ENCODE peak calls at places on chromosomes 2 and 18, in seven cellular contexts. H is cardiac fibroblast; W is H9; J is activated CD8-positive, alpha-beta T cell treated with anti-CD3 and anti-CD28 coated beads for 36 hours; K is kidney; X is cardiac muscle cell; D is endothelial cell of umbilical vein. Z is an unnamed sample.

GRCh38 chr2:220347661-220348060 is 720.2 kb downstream of the SLC4A3 start:
- DNase-seq in J (no peak), W (no peak), D (no peak), H (no peak), K (no peak), X (no peak), Z (no peak)

GRCh38 chr2:47056374-47056773 is 98.7 kb downstream of the STPG4 start:
- DNase-seq in W (no peak), H (peak), J (no peak), X (peak), K (peak), D (no peak), Z (no peak)

GRCh38 chr2:24613154-24613814 is 122.2 kb downstream of the NCOA1 start:
- DNase-seq in H (peak), D (peak), K (no peak), X (peak), W (peak), J (peak), Z (no peak)

GRCh38 chr2:27051902-27052645 is 606 bp downstream of the AGBL5 start:
- DNase-seq in H (no peak), D (peak), J (peak), X (no peak), W (peak), K (peak), Z (no peak)

GRCh38 chr2:133863106-133863800 is 295.0 kb upstream of the NCKAP5 start:
- DNase-seq in J (no peak), W (no peak), X (no peak), K (no peak), D (no peak), H (no peak), Z (no peak)

GRCh38 chr2:184956856-184957255 is 358.5 kb downstream of the ZNF804A start:
- DNase-seq in K (no peak), H (no peak), W (no peak), X (no peak), J (no peak), D (no peak), Z (no peak)

GRCh38 chr18:56835331-56835730 is 184.2 kb downstream of the WDR7 start:
- DNase-seq in K (no peak), X (no peak), J (no peak), H (peak), D (no peak), W (no peak), Z (no peak)

GRCh38 chr2:136381722-136382633 is 264.0 kb upstream of the CXCR4 start:
- DNase-seq in H (no peak), D (no peak), J (peak), X (no peak), W (no peak), K (peak), Z (no peak)

GRCh38 chr2:75098856-75099255 is 100.5 kb downstream of the TACR1 start:
- DNase-seq in K (no peak), D (peak), H (peak), X (peak), W (peak), J (no peak), Z (no peak)
- TF ChIP-seq CTCF in K (no peak), D (peak), H (peak), X (peak), W (peak), J (peak), Z (peak)

DNA sequence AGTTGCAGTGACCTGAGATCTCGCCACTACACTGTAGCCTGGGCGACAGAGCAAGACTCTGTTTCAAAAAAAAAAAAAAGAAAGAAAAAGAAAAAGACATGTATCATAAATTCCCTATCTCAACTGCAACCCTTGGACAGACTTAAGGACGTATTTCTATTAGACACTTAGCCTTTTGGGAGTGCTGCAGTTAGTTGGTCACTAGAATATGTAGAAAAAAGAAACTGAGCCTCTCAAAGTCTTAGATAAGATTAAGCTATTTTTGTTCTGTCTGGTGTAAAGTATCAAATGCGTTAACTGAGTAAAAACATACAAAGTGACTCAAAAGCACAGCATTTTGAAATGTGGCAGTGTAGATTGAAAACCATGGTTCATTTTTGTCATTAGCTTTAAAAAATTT is 7.3 kb downstream of the NBEAL1 start:
- DNase-seq in X (peak), D (no peak), J (no peak), K (no peak), W (no peak), H (no peak), Z (no peak)
- TF ChIP-seq CTCF in X (no peak), D (no peak), J (no peak), K (no peak), W (no peak), H (no peak), Z (no peak)

GRCh38 chr2:128037624-128038023 is 9.8 kb upstream of the SAP130 start:
- DNase-seq in J (no peak), W (peak), H (no peak), K (no peak), D (no peak), X (no peak), Z (no peak)
- TF ChIP-seq CTCF in J (no peak), W (peak), H (no peak), K (no peak), D (no peak), X (no peak), Z (no peak)

DNA sequence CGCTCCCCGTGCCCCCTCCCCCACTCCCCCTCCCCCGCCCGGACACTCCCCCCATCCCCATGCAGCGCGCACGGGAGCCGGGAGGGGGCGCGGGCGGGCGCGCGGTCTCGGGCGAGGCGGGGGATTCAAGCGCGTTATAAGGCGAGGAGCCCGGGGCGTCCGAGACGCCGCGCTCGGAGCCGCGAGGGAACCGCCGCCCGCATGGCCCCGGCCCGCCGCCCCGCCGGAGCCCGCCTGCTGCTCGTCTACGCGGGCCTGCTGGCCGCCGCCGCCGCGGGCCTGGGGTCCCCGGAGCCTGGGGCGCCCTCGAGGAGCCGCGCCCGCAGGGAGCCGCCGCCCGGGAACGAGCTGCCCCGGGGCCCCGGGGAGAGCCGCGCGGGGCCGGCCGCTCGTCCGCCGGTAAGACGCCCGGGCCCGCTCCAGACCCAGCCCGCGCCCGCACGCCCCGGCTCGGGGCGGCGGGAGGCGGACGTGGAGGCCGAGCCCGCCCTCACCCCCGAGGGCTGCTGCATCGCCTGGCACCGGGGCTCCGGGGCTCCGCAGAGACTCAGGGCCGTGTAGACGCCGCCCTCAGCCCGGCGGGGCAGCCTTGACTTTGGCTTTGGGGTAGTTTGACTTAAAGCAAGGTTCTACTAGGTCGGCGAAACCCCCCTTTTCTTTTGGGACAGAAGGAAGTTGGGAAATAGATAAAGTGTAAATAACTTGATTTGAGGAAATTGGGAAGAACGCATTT is at the start of gene ERFE:
- DNase-seq in W (peak), X (peak), J (peak), D (no peak), H (peak), K (peak), Z (peak)
- TF ChIP-seq CTCF in W (peak), X (peak), J (no peak), D (no peak), H (peak), K (peak), Z (peak)

DNA sequence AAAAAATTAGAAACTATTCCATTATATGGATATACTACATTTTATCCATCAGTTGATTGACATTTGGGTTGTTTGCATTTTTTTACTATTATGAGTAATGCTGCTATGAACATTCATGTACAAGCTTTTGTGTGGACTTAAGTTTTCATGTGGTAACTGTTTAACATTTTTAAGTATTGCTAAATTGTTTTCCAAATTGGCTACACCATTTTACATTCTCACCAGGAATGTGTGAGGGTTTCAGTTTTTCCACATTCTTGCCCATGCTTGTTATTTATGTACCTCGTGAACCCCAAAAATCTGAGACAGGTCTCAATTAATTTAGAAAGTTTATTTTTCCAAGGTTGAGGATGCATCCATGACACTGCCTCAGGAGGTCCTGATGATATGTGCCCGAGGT is 3.1 kb upstream of the TXNL4A start:
- DNase-seq in H (no peak), W (no peak), K (no peak), J (no peak), X (no peak), D (no peak), Z (no peak)
- TF ChIP-seq CTCF in H (no peak), W (no peak), K (no peak), J (no peak), X (no peak), D (no peak), Z (no peak)

GRCh38 chr2:70641263-70641784 is 87.7 kb upstream of the TGFA start:
- DNase-seq in H (peak), J (no peak), D (no peak), X (no peak), W (no peak), K (no peak), Z (no peak)

GRCh38 chr2:70643715-70644114 is 90.1 kb upstream of the TGFA start:
- DNase-seq in D (peak), K (no peak), X (peak), W (peak), H (peak), J (peak), Z (no peak)

GRCh38 chr2:70646429-70646828 is 92.8 kb upstream of the TGFA start:
- DNase-seq in H (no peak), D (no peak), K (no peak), W (no peak), J (no peak), X (no peak), Z (no peak)

GRCh38 chr2:70647873-70648481 is 94.4 kb upstream of the TGFA start:
- DNase-seq in H (peak), X (peak), W (peak), D (peak), J (peak), K (no peak), Z (peak)

GRCh38 chr2:70645733-70646420 is 92.3 kb upstream of the TGFA start:
- DNase-seq in D (no peak), H (no peak), J (no peak), W (no peak), K (no peak), X (no peak), Z (peak)
- TF ChIP-seq CTCF in D (no peak), H (no peak), J (peak), W (peak), K (no peak), X (no peak), Z (peak)

DNA sequence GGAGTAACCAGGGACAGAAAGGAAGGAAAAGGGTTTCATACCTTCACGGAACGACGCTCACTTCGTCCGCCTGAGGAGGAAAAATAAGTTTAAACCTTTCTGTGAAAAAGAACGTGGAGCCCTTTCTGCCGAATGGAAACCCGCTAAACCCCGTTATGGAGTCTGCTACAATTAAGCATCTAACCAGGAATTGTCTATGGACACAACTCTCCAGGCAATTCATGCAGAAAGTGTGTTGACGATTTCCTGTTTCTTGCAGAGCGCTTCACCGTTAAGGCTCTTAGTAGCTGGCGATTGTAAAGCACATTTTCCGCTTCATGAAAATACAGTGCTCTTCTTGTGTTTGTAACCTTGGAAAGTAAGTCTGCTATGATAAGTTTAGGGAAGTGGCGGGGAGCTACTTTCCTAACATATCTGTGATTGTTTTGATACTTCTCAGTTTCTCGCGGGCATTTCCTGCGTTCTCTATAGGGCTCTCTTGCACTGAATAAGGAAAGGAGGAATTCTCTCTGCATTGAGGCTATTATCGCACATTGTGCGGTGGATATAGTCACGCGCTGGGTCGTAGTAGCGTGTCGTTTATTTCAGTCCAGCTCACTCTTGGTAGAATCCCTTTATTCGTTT is 715 bp upstream of the PPP4R3B start:
- DNase-seq in H (no peak), W (no peak), X (peak), K (no peak), D (no peak), J (peak), Z (no peak)
- TF ChIP-seq CTCF in H (no peak), W (no peak), X (no peak), K (no peak), D (no peak), J (no peak), Z (peak)